ENCODE peak calls at places on chromosome 5, in four cellular contexts. One of them, this sample, is unnamed.

GRCh38 chr5:76249601-76250000 is 153.5 kb upstream of the IQGAP2 start:
- DNase-seq in hepatocyte: no peak
- DNase-seq in transverse colon: no peak
- DNase-seq in sigmoid colon: no peak
- DNase-seq in this sample: no peak

GRCh38 chr5:142661957-142662356 is 23.9 kb downstream of the FGF1 start:
- DNase-seq in sigmoid colon: no peak
- DNase-seq in transverse colon: no peak
- DNase-seq in hepatocyte: peak; percentile 33
- DNase-seq in this sample: no peak

GRCh38 chr5:28523887-28524637 is 1485.7 kb upstream of the CDH9 start:
- DNase-seq in hepatocyte: no peak
- DNase-seq in sigmoid colon: no peak
- DNase-seq in transverse colon: no peak
- DNase-seq in this sample: no peak

GRCh38 chr5:37495210-37495609 is 116.1 kb downstream of the WDR70 start:
- DNase-seq in transverse colon: no peak
- DNase-seq in hepatocyte: no peak
- DNase-seq in sigmoid colon: no peak
- DNase-seq in this sample: no peak

GRCh38 chr5:122375801-122376200 is 63.8 kb downstream of the SNCAIP start:
- DNase-seq in hepatocyte: no peak
- DNase-seq in transverse colon: no peak
- DNase-seq in sigmoid colon: no peak
- DNase-seq in this sample: peak; percentile 43

GRCh38 chr5:174282391-174282790 is 236.9 kb downstream of the NSG2 start:
- DNase-seq in transverse colon: no peak
- DNase-seq in sigmoid colon: no peak
- DNase-seq in hepatocyte: no peak
- DNase-seq in this sample: no peak

GRCh38 chr5:127892467-127893207 is 189.4 kb downstream of the CCDC192 start:
- DNase-seq in sigmoid colon: no peak
- DNase-seq in transverse colon: no peak
- DNase-seq in hepatocyte: no peak
- DNase-seq in this sample: no peak

GRCh38 chr5:15440434-15440833 is 59.5 kb upstream of the FBXL7 start:
- DNase-seq in hepatocyte: no peak
- DNase-seq in sigmoid colon: no peak
- DNase-seq in transverse colon: no peak
- DNase-seq in this sample: no peak

GRCh38 chr5:139422307-139422893 is 16.9 kb downstream of the DNAJC18 start:
- DNase-seq in hepatocyte: peak; percentile 73
- DNase-seq in sigmoid colon: no peak
- DNase-seq in transverse colon: no peak
- DNase-seq in this sample: peak; percentile 31

GRCh38 chr5:131381011-131381410 is 117.2 kb downstream of the CDC42SE2 start:
- DNase-seq in transverse colon: no peak
- DNase-seq in sigmoid colon: no peak
- DNase-seq in hepatocyte: no peak
- DNase-seq in this sample: no peak

GRCh38 chr5:115267617-115268016 is 4.9 kb upstream of the PGGT1B start:
- DNase-seq in hepatocyte: no peak
- DNase-seq in sigmoid colon: no peak
- DNase-seq in transverse colon: no peak
- DNase-seq in this sample: no peak

GRCh38 chr5:159104058-159104651 is 4.4 kb upstream of the EBF1 start:
- DNase-seq in hepatocyte: peak; percentile 64
- DNase-seq in sigmoid colon: peak; percentile 75
- DNase-seq in transverse colon: no peak
- DNase-seq in this sample: no peak

DNA sequence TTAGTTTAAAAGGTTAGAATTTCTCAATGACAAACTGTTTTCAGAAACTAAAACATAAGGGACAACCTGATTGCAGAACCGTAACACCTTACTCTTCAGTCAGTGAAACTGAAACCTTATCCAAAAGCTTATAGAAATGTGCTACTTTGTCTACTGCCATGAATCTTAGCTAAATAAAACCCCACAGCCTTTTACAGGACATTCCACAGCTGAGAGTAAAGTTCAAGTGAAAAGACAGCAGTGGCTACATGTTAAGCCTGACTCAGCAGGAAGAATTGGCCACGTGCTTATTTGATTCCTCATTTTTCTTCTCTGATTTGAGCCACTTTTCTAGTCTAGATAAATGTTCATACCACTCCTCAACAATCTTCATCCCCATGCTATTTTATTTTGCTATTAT is 278.7 kb upstream of the ISL1 start:
- DNase-seq in hepatocyte: peak; percentile 35
- DNase-seq in transverse colon: no peak
- DNase-seq in sigmoid colon: no peak
- DNase-seq in this sample: no peak
- H3K4me3 ChIP-seq in hepatocyte: no peak overlapping the region
- H3K4me3 ChIP-seq in transverse colon: no peak overlapping the region
- H3K4me3 ChIP-seq in sigmoid colon: no peak overlapping the region
- H3K4me3 ChIP-seq in this sample: no peak overlapping the region

DNA sequence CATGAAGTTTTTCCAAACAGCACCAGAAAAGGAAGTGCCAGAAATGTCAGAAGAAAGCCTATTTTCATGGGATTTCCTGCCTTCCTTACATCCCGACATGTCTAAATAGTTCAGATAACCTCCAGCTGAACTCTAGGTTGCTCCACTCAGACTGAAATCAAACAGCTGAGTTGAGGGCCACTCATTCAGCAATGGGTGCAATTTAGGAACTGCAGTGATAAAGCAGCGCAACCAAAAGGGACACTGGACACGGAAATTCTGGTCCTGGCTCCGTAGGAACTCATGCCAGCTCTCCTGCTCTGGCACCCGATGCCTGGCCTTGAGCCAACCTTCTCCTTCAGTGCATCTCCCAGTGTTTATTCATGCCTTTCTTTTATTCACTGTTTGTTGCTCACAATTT is 127.1 kb downstream of the PDE4D start:
- DNase-seq in transverse colon: peak; percentile 43
- DNase-seq in hepatocyte: peak; percentile 26
- DNase-seq in sigmoid colon: peak; percentile 85
- DNase-seq in this sample: no peak
- H3K4me3 ChIP-seq in transverse colon: peak overlapping the region; percentile 8
- H3K4me3 ChIP-seq in hepatocyte: peak overlapping the region; percentile 75
- H3K4me3 ChIP-seq in sigmoid colon: peak overlapping the region; percentile 68
- H3K4me3 ChIP-seq in this sample: no peak overlapping the region

GRCh38 chr5:151670074-151670686 is 16.5 kb downstream of the SPARC start:
- DNase-seq in hepatocyte: peak; percentile 66
- DNase-seq in sigmoid colon: no peak
- DNase-seq in transverse colon: no peak
- DNase-seq in this sample: no peak
- H3K4me3 ChIP-seq in hepatocyte: no peak overlapping the region
- H3K4me3 ChIP-seq in sigmoid colon: no peak overlapping the region
- H3K4me3 ChIP-seq in transverse colon: no peak overlapping the region
- H3K4me3 ChIP-seq in this sample: no peak overlapping the region

GRCh38 chr5:135488727-135489465 is 36.7 kb upstream of the TIFAB start:
- DNase-seq in transverse colon: no peak
- DNase-seq in hepatocyte: peak; percentile 56
- DNase-seq in sigmoid colon: no peak
- DNase-seq in this sample: no peak
- H3K4me3 ChIP-seq in transverse colon: peak overlapping the region; percentile 11
- H3K4me3 ChIP-seq in hepatocyte: peak overlapping the region; percentile 0
- H3K4me3 ChIP-seq in sigmoid colon: peak overlapping the region; percentile 8
- H3K4me3 ChIP-seq in this sample: peak overlapping the region; percentile 44

GRCh38 chr5:134556994-134557393 is 31.5 kb downstream of the JADE2 start:
- DNase-seq in transverse colon: no peak
- DNase-seq in sigmoid colon: no peak
- DNase-seq in hepatocyte: no peak
- DNase-seq in this sample: no peak
- H3K4me3 ChIP-seq in transverse colon: no peak overlapping the region
- H3K4me3 ChIP-seq in sigmoid colon: no peak overlapping the region
- H3K4me3 ChIP-seq in hepatocyte: no peak overlapping the region
- H3K4me3 ChIP-seq in this sample: no peak overlapping the region

GRCh38 chr5:90305022-90305720 is 104.4 kb downstream of the CETN3 start:
- DNase-seq in hepatocyte: no peak
- DNase-seq in transverse colon: no peak
- DNase-seq in sigmoid colon: no peak
- DNase-seq in this sample: no peak
- H3K4me3 ChIP-seq in hepatocyte: no peak overlapping the region
- H3K4me3 ChIP-seq in transverse colon: no peak overlapping the region
- H3K4me3 ChIP-seq in sigmoid colon: no peak overlapping the region
- H3K4me3 ChIP-seq in this sample: no peak overlapping the region